ENCODE peak calls at places on chromosomes 4 and X, in six cellular contexts. Y is WERI-Rb-1, W is Calu3, A is NCI-H460, S is uterus, X is NCI-H1436. B is an unnamed sample.

GRCh38 chr4:8725071-8725841 is 132.7 kb downstream of the CPZ start:
- DNase-seq in Y (peak; percentile 5), W (no peak), A (no peak), S (peak; percentile 6), X (no peak), B (no peak)

GRCh38 chrX:9135901-9136510 is 102.1 kb upstream of the FAM9B start:
- DNase-seq in Y (peak; percentile 28), W (no peak), A (no peak), S (no peak), X (no peak), B (peak; percentile 15)

GRCh38 chr4:150117094-150117493 is 38.8 kb downstream of the DCLK2 start:
- DNase-seq in Y (no peak), W (no peak), A (no peak), S (peak; percentile 74), X (no peak), B (no peak)

GRCh38 chrX:112651766-112652165 is 28.0 kb downstream of the LHFPL1 start:
- DNase-seq in Y (no peak), W (no peak), A (no peak), S (no peak), X (no peak), B (no peak)

GRCh38 chr4:80340036-80340435 is 4.5 kb downstream of the CFAP299 start:
- DNase-seq in Y (no peak), W (no peak), A (no peak), S (no peak), X (no peak), B (no peak)

GRCh38 chrX:103556941-103557340 is 28.4 kb upstream of the TCEAL4 start:
- DNase-seq in Y (no peak), W (no peak), A (no peak), S (no peak), X (no peak), B (no peak)

GRCh38 chrX:70454441-70455365 is 10.1 kb downstream of the DLG3 start:
- DNase-seq in Y (peak; percentile 93), W (peak; percentile 93), A (peak; percentile 68), S (peak; percentile 75), X (peak; percentile 98), B (peak; percentile 17)

GRCh38 chrX:39242187-39242586 is 440.9 kb downstream of the MID1IP1 start:
- DNase-seq in Y (peak; percentile 45), W (peak; percentile 54), A (peak; percentile 20), S (no peak), X (peak; percentile 7), B (peak; percentile 66)

GRCh38 chr4:168584321-168584771 is 87.5 kb downstream of the PALLD start:
- DNase-seq in Y (no peak), W (no peak), A (no peak), S (no peak), X (no peak), B (no peak)

GRCh38 chr4:31045724-31046318 is 325.7 kb downstream of the PCDH7 start:
- DNase-seq in Y (peak; percentile 41), W (peak; percentile 19), A (peak; percentile 1), S (no peak), X (peak; percentile 8), B (no peak)

GRCh38 chr4:18077808-18078207 is 56.3 kb upstream of the LCORL start:
- DNase-seq in Y (no peak), W (no peak), A (no peak), S (no peak), X (no peak), B (no peak)